ENCODE peak calls at places on chromosomes 13 and 19, in eight cellular contexts. O is trophoblast cell; K is activated CD4-positive, alpha-beta T cell treated with anti-CD3 and anti-CD28 coated beads, Interleukin-2, amount 50 U/mL, for 48 hours; N is lung microvascular endothelial cell; Y is CD8-positive, alpha-beta memory T cell; R is stimulated activated naive CD8-positive, alpha-beta T cell treated with anti-CD3 and anti-CD28 coated beads, Interleukin-15, Interleukin-2, amounts not matched to agents 100 U/mL and 50 U/mL, for 24 hours; Q is Right ventricle myocardium superior; B is stimulated activated CD8-positive, alpha-beta memory T cell treated with anti-CD3 and anti-CD28 coated beads, Interleukin-15, amount 100 ng/mL, for 1 hour. A is an unnamed sample.

GRCh38 chr19:3481241-3482090 is 1.1 kb upstream of the SMIM24 start:
- DNase-seq in B (no peak), O (peak; percentile 22), Q (no peak), Y (no peak), K (no peak), R (no peak), N (no peak), A (no peak)

GRCh38 chr13:110797230-110797877 is 83.9 kb downstream of the ING1 start:
- DNase-seq in K (no peak), B (no peak), R (no peak), Y (no peak), Q (no peak), O (no peak), N (peak; percentile 37), A (no peak)

GRCh38 chr13:91401916-91402315 is 3.5 kb downstream of the GPC5 start:
- DNase-seq in O (no peak), Y (no peak), B (no peak), K (no peak), R (no peak), Q (no peak), N (no peak), A (no peak)

GRCh38 chr13:110319397-110319773 is 12.3 kb downstream of the COL4A2 start:
- DNase-seq in R (no peak), B (no peak), Y (no peak), O (peak; percentile 53), Q (no peak), N (no peak), K (no peak), A (no peak)

GRCh38 chr19:29666634-29667389 is 1.6 kb downstream of the PLEKHF1 start:
- DNase-seq in N (peak; percentile 51), R (peak; percentile 43), O (no peak), B (no peak), Y (no peak), Q (peak; percentile 87), K (no peak), A (peak; percentile 57)

GRCh38 chr13:53198017-53198416 is 169.4 kb downstream of the OLFM4 start:
- DNase-seq in K (no peak), Q (no peak), R (no peak), Y (no peak), B (no peak), O (no peak), N (no peak), A (peak; percentile 21)

GRCh38 chr19:55079400-55080038 is 3.9 kb downstream of the EPS8L1 start:
- DNase-seq in K (no peak), Q (no peak), O (no peak), N (no peak), B (no peak), Y (no peak), R (no peak), A (no peak)

GRCh38 chr19:703651-704446 is 4.9 kb upstream of the PALM start:
- DNase-seq in O (peak; percentile 42), R (peak; percentile 76), B (peak; percentile 47), N (peak; percentile 84), Q (peak; percentile 91), Y (peak; percentile 56), K (peak; percentile 66), A (peak; percentile 77)

GRCh38 chr19:38556521-38557174 is 61.1 kb downstream of the MAP4K1 start:
- DNase-seq in Q (no peak), O (no peak), B (no peak), R (no peak), K (no peak), N (no peak), Y (no peak), A (no peak)

GRCh38 chr13:27770809-27771208 is 21.5 kb upstream of the GSX1 start:
- DNase-seq in Q (no peak), B (no peak), K (peak; percentile 18), O (peak; percentile 13), R (peak; percentile 15), N (peak; percentile 39), Y (no peak), A (peak; percentile 25)

A was measured in HAP-1.